ENCODE peak calls at places on chromosome 6, in ten cellular contexts. One of them, this sample, is unnamed.

GRCh38 chr6:3422457-3422816 is 34.4 kb downstream of the SLC22A23 start:
- DNase-seq in SK-N-SH: no peak
- DNase-seq in HCT116: no peak
- DNase-seq in small intestine: no peak
- DNase-seq in neuronal stem cell: no peak
- DNase-seq in IMR-90: no peak
- DNase-seq in neural progenitor cell: no peak
- DNase-seq in sigmoid colon: no peak
- DNase-seq in CD8-positive, alpha-beta memory T cell: no peak
- DNase-seq in body of pancreas: no peak
- DNase-seq in this sample: no peak

GRCh38 chr6:56359201-56359899 is 112.0 kb upstream of the COL21A1 start:
- DNase-seq in SK-N-SH: peak
- DNase-seq in HCT116: peak
- DNase-seq in small intestine: peak
- DNase-seq in neuronal stem cell: peak
- DNase-seq in IMR-90: peak
- DNase-seq in neural progenitor cell: peak
- DNase-seq in sigmoid colon: peak
- DNase-seq in CD8-positive, alpha-beta memory T cell: no peak
- DNase-seq in body of pancreas: peak
- DNase-seq in this sample: no peak

GRCh38 chr6:165010556-165011535 is 298.6 kb downstream of the C6orf118 start:
- DNase-seq in SK-N-SH: no peak
- DNase-seq in HCT116: no peak
- DNase-seq in small intestine: no peak
- DNase-seq in neuronal stem cell: no peak
- DNase-seq in IMR-90: no peak
- DNase-seq in neural progenitor cell: peak
- DNase-seq in sigmoid colon: no peak
- DNase-seq in CD8-positive, alpha-beta memory T cell: no peak
- DNase-seq in body of pancreas: no peak
- DNase-seq in this sample: no peak

GRCh38 chr6:75481936-75482593 is 11.5 kb downstream of the FILIP1 start:
- DNase-seq in SK-N-SH: no peak
- DNase-seq in HCT116: no peak
- DNase-seq in small intestine: no peak
- DNase-seq in neuronal stem cell: no peak
- DNase-seq in IMR-90: peak
- DNase-seq in neural progenitor cell: no peak
- DNase-seq in sigmoid colon: no peak
- DNase-seq in CD8-positive, alpha-beta memory T cell: no peak
- DNase-seq in body of pancreas: no peak
- DNase-seq in this sample: no peak

GRCh38 chr6:55636406-55637102 is 57.6 kb upstream of the HMGCLL1 start:
- DNase-seq in SK-N-SH: no peak
- DNase-seq in HCT116: no peak
- DNase-seq in small intestine: no peak
- DNase-seq in neuronal stem cell: no peak
- DNase-seq in IMR-90: peak
- DNase-seq in neural progenitor cell: no peak
- DNase-seq in sigmoid colon: no peak
- DNase-seq in CD8-positive, alpha-beta memory T cell: no peak
- DNase-seq in body of pancreas: no peak
- DNase-seq in this sample: no peak

GRCh38 chr6:9398794-9399373 is 963.5 kb upstream of the SLC35B3 start:
- DNase-seq in SK-N-SH: peak
- DNase-seq in HCT116: no peak
- DNase-seq in small intestine: no peak
- DNase-seq in neuronal stem cell: no peak
- DNase-seq in IMR-90: no peak
- DNase-seq in neural progenitor cell: no peak
- DNase-seq in sigmoid colon: no peak
- DNase-seq in CD8-positive, alpha-beta memory T cell: no peak
- DNase-seq in body of pancreas: peak
- DNase-seq in this sample: no peak

GRCh38 chr6:168061269-168062210 is 17.5 kb downstream of the FRMD1 start:
- DNase-seq in SK-N-SH: no peak
- DNase-seq in HCT116: no peak
- DNase-seq in small intestine: peak
- DNase-seq in neuronal stem cell: no peak
- DNase-seq in IMR-90: no peak
- DNase-seq in neural progenitor cell: no peak
- DNase-seq in sigmoid colon: no peak
- DNase-seq in CD8-positive, alpha-beta memory T cell: no peak
- DNase-seq in body of pancreas: no peak
- DNase-seq in this sample: no peak

GRCh38 chr6:169866668-169867521 is 115.5 kb downstream of the ERMARD start:
- DNase-seq in SK-N-SH: no peak
- DNase-seq in HCT116: no peak
- DNase-seq in small intestine: no peak
- DNase-seq in neuronal stem cell: no peak
- DNase-seq in IMR-90: no peak
- DNase-seq in neural progenitor cell: no peak
- DNase-seq in sigmoid colon: peak
- DNase-seq in CD8-positive, alpha-beta memory T cell: no peak
- DNase-seq in body of pancreas: no peak
- DNase-seq in this sample: no peak

GRCh38 chr6:157840776-157841175 is 17.7 kb downstream of the SNX9 start:
- DNase-seq in SK-N-SH: no peak
- DNase-seq in HCT116: no peak
- DNase-seq in small intestine: no peak
- DNase-seq in neuronal stem cell: no peak
- DNase-seq in IMR-90: peak
- DNase-seq in neural progenitor cell: no peak
- DNase-seq in sigmoid colon: no peak
- DNase-seq in CD8-positive, alpha-beta memory T cell: no peak
- DNase-seq in body of pancreas: no peak
- DNase-seq in this sample: no peak

GRCh38 chr6:148166339-148166949 is 176.2 kb upstream of the SASH1 start:
- DNase-seq in SK-N-SH: peak
- DNase-seq in HCT116: peak
- DNase-seq in small intestine: peak
- DNase-seq in neuronal stem cell: peak
- DNase-seq in IMR-90: peak
- DNase-seq in neural progenitor cell: peak
- DNase-seq in sigmoid colon: no peak
- DNase-seq in CD8-positive, alpha-beta memory T cell: no peak
- DNase-seq in body of pancreas: no peak
- DNase-seq in this sample: no peak

GRCh38 chr6:21522773-21523490 is 70.6 kb upstream of the SOX4 start:
- DNase-seq in SK-N-SH: peak
- DNase-seq in HCT116: no peak
- DNase-seq in small intestine: no peak
- DNase-seq in neuronal stem cell: peak
- DNase-seq in IMR-90: no peak
- DNase-seq in neural progenitor cell: peak
- DNase-seq in sigmoid colon: no peak
- DNase-seq in CD8-positive, alpha-beta memory T cell: no peak
- DNase-seq in body of pancreas: no peak
- DNase-seq in this sample: no peak

GRCh38 chr6:43953794-43954310 is 173.4 kb downstream of the MRPL14 start:
- DNase-seq in SK-N-SH: peak
- DNase-seq in HCT116: no peak
- DNase-seq in small intestine: no peak
- DNase-seq in neuronal stem cell: no peak
- DNase-seq in IMR-90: no peak
- DNase-seq in neural progenitor cell: peak
- DNase-seq in sigmoid colon: no peak
- DNase-seq in CD8-positive, alpha-beta memory T cell: no peak
- DNase-seq in body of pancreas: peak
- DNase-seq in this sample: no peak

GRCh38 chr6:114747995-114748625 is 405.3 kb upstream of the HS3ST5 start:
- DNase-seq in SK-N-SH: peak
- DNase-seq in HCT116: peak
- DNase-seq in small intestine: peak
- DNase-seq in neuronal stem cell: peak
- DNase-seq in IMR-90: peak
- DNase-seq in neural progenitor cell: peak
- DNase-seq in sigmoid colon: no peak
- DNase-seq in CD8-positive, alpha-beta memory T cell: no peak
- DNase-seq in body of pancreas: peak
- DNase-seq in this sample: peak

DNA sequence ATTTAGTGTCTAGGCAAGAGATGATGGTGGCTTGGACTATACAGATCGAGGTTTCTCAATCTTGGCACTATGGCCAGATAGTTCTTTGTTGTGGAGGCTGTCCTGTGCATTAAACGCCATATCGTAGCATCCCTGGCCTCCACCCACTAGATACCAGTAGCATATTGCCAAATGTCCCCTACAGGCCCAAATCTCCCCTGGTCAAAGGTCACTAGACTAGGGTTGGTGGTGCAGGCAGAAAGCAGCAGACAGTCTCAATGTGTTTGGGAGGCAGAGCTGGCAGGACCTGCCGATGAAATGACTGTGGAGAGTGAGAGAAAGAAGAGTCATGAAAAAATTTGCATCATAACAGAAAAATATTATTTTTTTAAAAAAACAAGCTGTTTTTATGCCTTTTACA is 63.0 kb downstream of the TRAM2 start:
- DNase-seq in SK-N-SH: no peak
- DNase-seq in HCT116: no peak
- DNase-seq in small intestine: no peak
- DNase-seq in neuronal stem cell: no peak
- DNase-seq in IMR-90: no peak
- DNase-seq in neural progenitor cell: no peak
- DNase-seq in sigmoid colon: no peak
- DNase-seq in CD8-positive, alpha-beta memory T cell: no peak
- DNase-seq in body of pancreas: no peak
- DNase-seq in this sample: no peak
- H3K27ac ChIP-seq in SK-N-SH: peak
- H3K27ac ChIP-seq in HCT116: no peak
- H3K27ac ChIP-seq in small intestine: no peak
- H3K27ac ChIP-seq in neuronal stem cell: no peak
- H3K27ac ChIP-seq in IMR-90: peak
- H3K27ac ChIP-seq in neural progenitor cell: no peak
- H3K27ac ChIP-seq in sigmoid colon: peak
- H3K27ac ChIP-seq in CD8-positive, alpha-beta memory T cell: no peak
- H3K27ac ChIP-seq in body of pancreas: no peak
- H3K27ac ChIP-seq in this sample: peak

GRCh38 chr6:111777357-111777756 is 95.9 kb downstream of the FYN start:
- DNase-seq in SK-N-SH: no peak
- DNase-seq in HCT116: no peak
- DNase-seq in small intestine: peak
- DNase-seq in neuronal stem cell: no peak
- DNase-seq in IMR-90: no peak
- DNase-seq in neural progenitor cell: no peak
- DNase-seq in sigmoid colon: no peak
- DNase-seq in CD8-positive, alpha-beta memory T cell: no peak
- DNase-seq in body of pancreas: no peak
- DNase-seq in this sample: no peak

GRCh38 chr6:111774346-111774703 is 98.9 kb downstream of the FYN start:
- DNase-seq in SK-N-SH: no peak
- DNase-seq in HCT116: no peak
- DNase-seq in small intestine: no peak
- DNase-seq in neuronal stem cell: no peak
- DNase-seq in IMR-90: no peak
- DNase-seq in neural progenitor cell: no peak
- DNase-seq in sigmoid colon: no peak
- DNase-seq in CD8-positive, alpha-beta memory T cell: no peak
- DNase-seq in body of pancreas: no peak
- DNase-seq in this sample: no peak

GRCh38 chr6:111773501-111774345 is 99.5 kb downstream of the FYN start:
- DNase-seq in SK-N-SH: peak
- DNase-seq in HCT116: no peak
- DNase-seq in small intestine: no peak
- DNase-seq in neuronal stem cell: no peak
- DNase-seq in IMR-90: no peak
- DNase-seq in neural progenitor cell: no peak
- DNase-seq in sigmoid colon: no peak
- DNase-seq in CD8-positive, alpha-beta memory T cell: no peak
- DNase-seq in body of pancreas: no peak
- DNase-seq in this sample: no peak

GRCh38 chr6:111776236-111777189 is 96.7 kb downstream of the FYN start:
- DNase-seq in SK-N-SH: no peak
- DNase-seq in HCT116: no peak
- DNase-seq in small intestine: no peak
- DNase-seq in neuronal stem cell: no peak
- DNase-seq in IMR-90: no peak
- DNase-seq in neural progenitor cell: no peak
- DNase-seq in sigmoid colon: no peak
- DNase-seq in CD8-positive, alpha-beta memory T cell: no peak
- DNase-seq in body of pancreas: no peak
- DNase-seq in this sample: no peak

GRCh38 chr6:111775145-111775936 is 97.9 kb downstream of the FYN start:
- DNase-seq in SK-N-SH: no peak
- DNase-seq in HCT116: no peak
- DNase-seq in small intestine: no peak
- DNase-seq in neuronal stem cell: no peak
- DNase-seq in IMR-90: no peak
- DNase-seq in neural progenitor cell: no peak
- DNase-seq in sigmoid colon: no peak
- DNase-seq in CD8-positive, alpha-beta memory T cell: no peak
- DNase-seq in body of pancreas: no peak
- DNase-seq in this sample: no peak
- H3K27ac ChIP-seq in SK-N-SH: no peak
- H3K27ac ChIP-seq in HCT116: no peak
- H3K27ac ChIP-seq in small intestine: no peak
- H3K27ac ChIP-seq in neuronal stem cell: no peak
- H3K27ac ChIP-seq in IMR-90: no peak
- H3K27ac ChIP-seq in neural progenitor cell: no peak
- H3K27ac ChIP-seq in sigmoid colon: no peak
- H3K27ac ChIP-seq in CD8-positive, alpha-beta memory T cell: no peak
- H3K27ac ChIP-seq in body of pancreas: no peak
- H3K27ac ChIP-seq in this sample: no peak

DNA sequence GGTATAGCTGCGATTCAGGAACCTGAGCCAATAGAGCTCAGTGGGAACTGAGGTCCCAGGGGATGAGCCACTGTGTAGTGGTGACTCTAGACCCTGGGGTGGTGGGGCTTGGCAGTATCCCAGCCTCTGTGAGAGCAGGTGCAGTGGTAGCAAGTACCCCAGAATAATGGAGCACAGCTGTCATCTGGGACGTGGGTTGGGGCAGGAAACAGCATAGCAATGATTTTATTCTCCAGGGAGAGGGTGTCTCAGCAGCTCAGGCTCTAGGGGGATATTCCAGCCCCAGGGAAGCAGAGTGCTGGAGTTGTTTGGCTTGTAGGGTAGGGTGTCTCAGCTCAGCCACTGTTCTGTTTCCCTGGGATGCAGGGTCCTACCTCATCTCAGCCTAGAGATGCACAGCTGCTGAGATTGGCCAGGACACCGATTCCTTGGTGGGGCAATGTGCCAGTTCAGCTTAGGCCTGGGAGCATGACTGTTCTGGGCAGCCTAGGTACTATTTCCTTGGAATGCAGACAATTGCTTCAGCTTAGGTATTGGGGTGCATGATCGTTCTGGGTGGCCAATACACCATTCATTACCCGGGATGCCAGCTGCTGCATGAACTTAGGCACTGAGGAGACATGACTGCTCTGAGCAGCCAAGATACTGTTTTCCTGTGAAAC is 34.0 kb upstream of the NUP153 start:
- DNase-seq in SK-N-SH: no peak
- DNase-seq in HCT116: no peak
- DNase-seq in small intestine: no peak
- DNase-seq in neuronal stem cell: no peak
- DNase-seq in IMR-90: no peak
- DNase-seq in neural progenitor cell: no peak
- DNase-seq in sigmoid colon: no peak
- DNase-seq in CD8-positive, alpha-beta memory T cell: no peak
- DNase-seq in body of pancreas: no peak
- DNase-seq in this sample: no peak
- H3K27ac ChIP-seq in SK-N-SH: no peak
- H3K27ac ChIP-seq in HCT116: no peak
- H3K27ac ChIP-seq in small intestine: no peak
- H3K27ac ChIP-seq in neuronal stem cell: no peak
- H3K27ac ChIP-seq in IMR-90: no peak
- H3K27ac ChIP-seq in neural progenitor cell: no peak
- H3K27ac ChIP-seq in sigmoid colon: no peak
- H3K27ac ChIP-seq in CD8-positive, alpha-beta memory T cell: no peak
- H3K27ac ChIP-seq in body of pancreas: no peak
- H3K27ac ChIP-seq in this sample: no peak

GRCh38 chr6:41743406-41744235 is 3.6 kb downstream of the PGC start:
- DNase-seq in SK-N-SH: no peak
- DNase-seq in HCT116: no peak
- DNase-seq in small intestine: no peak
- DNase-seq in neuronal stem cell: no peak
- DNase-seq in IMR-90: no peak
- DNase-seq in neural progenitor cell: no peak
- DNase-seq in sigmoid colon: no peak
- DNase-seq in CD8-positive, alpha-beta memory T cell: no peak
- DNase-seq in body of pancreas: no peak
- DNase-seq in this sample: no peak
- H3K27ac ChIP-seq in SK-N-SH: no peak
- H3K27ac ChIP-seq in HCT116: no peak
- H3K27ac ChIP-seq in small intestine: no peak
- H3K27ac ChIP-seq in neuronal stem cell: no peak
- H3K27ac ChIP-seq in IMR-90: no peak
- H3K27ac ChIP-seq in neural progenitor cell: no peak
- H3K27ac ChIP-seq in sigmoid colon: no peak
- H3K27ac ChIP-seq in CD8-positive, alpha-beta memory T cell: no peak
- H3K27ac ChIP-seq in body of pancreas: no peak
- H3K27ac ChIP-seq in this sample: no peak

This sample was measured in keratinocyte.